ENCODE peak calls at places on chromosomes 7 and 10, in six cellular contexts. R is left ventricle myocardium inferior, F is GM13976, S is osteocyte, P is GM06990, T is kidney epithelial cell. D is an unnamed sample.

GRCh38 chr10:62744136-62744535 is 60.4 kb upstream of the ADO start:
- DNase-seq in R (no peak), F (no peak), S (no peak), P (no peak), T (no peak), D (no peak)

GRCh38 chr7:52273685-52274610 is 761.5 kb upstream of the POM121L12 start:
- DNase-seq in R (no peak), F (no peak), S (no peak), P (peak), T (no peak), D (no peak)

GRCh38 chr7:81183326-81183725 is 264.5 kb upstream of the SEMA3C start:
- DNase-seq in R (no peak), F (no peak), S (no peak), P (no peak), T (no peak), D (no peak)

GRCh38 chr10:97361050-97361901 is 26.7 kb upstream of the FRAT2 start:
- DNase-seq in R (no peak), F (no peak), S (no peak), P (no peak), T (no peak), D (no peak)

GRCh38 chr10:11270135-11270857 is 252.6 kb downstream of the CELF2 start:
- DNase-seq in R (peak), F (peak), S (peak), P (peak), T (peak), D (peak)

GRCh38 chr10:154348-154747 is 19.1 kb downstream of the ZMYND11 start:
- DNase-seq in R (no peak), F (no peak), S (no peak), P (no peak), T (no peak), D (no peak)

GRCh38 chr7:22943997-22944396 is 69.9 kb downstream of the HYCC1 start:
- DNase-seq in R (no peak), F (no peak), S (no peak), P (no peak), T (peak), D (no peak)

GRCh38 chr10:70742537-70743429 is 42.4 kb downstream of the TBATA start:
- DNase-seq in R (peak), F (no peak), S (no peak), P (no peak), T (no peak), D (no peak)

GRCh38 chr7:1134951-1135350 is 25.0 kb downstream of the ZFAND2A start:
- DNase-seq in R (no peak), F (no peak), S (no peak), P (no peak), T (no peak), D (no peak)

GRCh38 chr7:1131471-1132265 is 28.3 kb downstream of the ZFAND2A start:
- DNase-seq in R (no peak), F (no peak), S (no peak), P (no peak), T (no peak), D (no peak)

GRCh38 chr7:1127001-1127400 is 33.0 kb downstream of the ZFAND2A start:
- DNase-seq in R (no peak), F (no peak), S (no peak), P (no peak), T (no peak), D (no peak)

GRCh38 chr7:1129431-1129830 is 30.6 kb downstream of the ZFAND2A start:
- DNase-seq in R (no peak), F (no peak), S (no peak), P (no peak), T (no peak), D (no peak)

DNA sequence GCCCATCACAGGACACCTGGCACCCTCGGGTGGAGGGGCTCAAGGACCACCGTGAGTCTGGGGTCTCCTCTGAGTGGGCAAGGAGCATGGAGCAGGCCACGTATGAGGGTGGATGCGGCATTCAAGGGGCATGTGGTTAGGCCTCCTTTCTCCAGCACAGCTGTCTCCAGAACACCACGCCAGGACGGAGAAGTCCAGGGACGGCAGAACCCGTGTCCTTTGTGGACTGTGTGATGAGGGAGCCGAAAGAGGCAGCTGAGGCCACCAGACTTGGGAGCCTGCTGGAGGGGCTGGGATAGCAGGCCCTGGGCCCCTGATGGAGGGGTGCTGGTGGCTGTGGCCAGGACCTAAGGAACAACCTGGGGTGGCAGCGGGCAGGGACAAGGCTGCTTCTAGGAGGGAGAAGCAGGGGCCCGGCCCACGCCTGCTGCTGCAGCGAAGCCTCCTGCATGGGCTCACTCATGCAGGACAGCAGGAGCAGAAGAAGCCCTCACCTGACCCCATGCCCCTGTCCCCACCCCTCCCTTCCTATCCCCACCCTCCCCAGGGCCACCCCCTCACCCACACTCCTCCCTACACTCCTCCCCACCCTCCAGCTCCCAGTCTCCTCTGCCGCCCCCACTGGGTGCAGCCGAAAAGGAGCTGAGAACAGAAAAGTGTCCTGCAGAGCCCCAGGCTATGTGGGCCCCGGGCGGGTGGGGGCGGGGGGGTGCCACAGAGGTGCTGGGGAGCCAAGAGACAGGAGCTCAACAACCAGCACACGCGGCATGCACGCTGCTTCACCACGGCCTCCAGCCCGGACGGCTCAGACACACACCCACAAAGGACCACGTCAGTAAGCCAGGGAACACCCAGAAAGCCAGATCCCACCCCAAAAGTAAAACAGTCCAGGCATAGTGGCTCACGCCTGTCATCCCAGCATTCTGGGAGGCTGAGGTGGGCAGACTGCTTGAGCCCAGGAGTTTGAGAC is 29.7 kb downstream of the ZFAND2A start:
- DNase-seq in R (no peak), F (no peak), S (no peak), P (no peak), T (no peak), D (peak)
- TF ChIP-seq CTCF in R (no peak), F (no peak), S (no peak), P (no peak), T (no peak), D (no peak)

GRCh38 chr7:140643416-140643815 is 2.8 kb upstream of the DENND2A start:
- DNase-seq in R (no peak), F (no peak), S (no peak), P (no peak), T (no peak), D (no peak)

GRCh38 chr7:140640727-140641531 is at the start of gene DENND2A:
- DNase-seq in R (peak), F (peak), S (peak), P (peak), T (no peak), D (peak)

GRCh38 chr7:140641532-140642191 is 1.0 kb upstream of the DENND2A start:
- DNase-seq in R (no peak), F (no peak), S (no peak), P (no peak), T (no peak), D (no peak)

GRCh38 chr7:140646931-140647647 is 6.5 kb upstream of the DENND2A start:
- DNase-seq in R (no peak), F (peak), S (no peak), P (no peak), T (no peak), D (peak)

GRCh38 chr7:140645166-140645565 is 4.6 kb upstream of the DENND2A start:
- DNase-seq in R (no peak), F (no peak), S (no peak), P (no peak), T (no peak), D (no peak)
- TF ChIP-seq CTCF in R (peak), F (peak), S (peak), P (peak), T (peak), D (no peak)

DNA sequence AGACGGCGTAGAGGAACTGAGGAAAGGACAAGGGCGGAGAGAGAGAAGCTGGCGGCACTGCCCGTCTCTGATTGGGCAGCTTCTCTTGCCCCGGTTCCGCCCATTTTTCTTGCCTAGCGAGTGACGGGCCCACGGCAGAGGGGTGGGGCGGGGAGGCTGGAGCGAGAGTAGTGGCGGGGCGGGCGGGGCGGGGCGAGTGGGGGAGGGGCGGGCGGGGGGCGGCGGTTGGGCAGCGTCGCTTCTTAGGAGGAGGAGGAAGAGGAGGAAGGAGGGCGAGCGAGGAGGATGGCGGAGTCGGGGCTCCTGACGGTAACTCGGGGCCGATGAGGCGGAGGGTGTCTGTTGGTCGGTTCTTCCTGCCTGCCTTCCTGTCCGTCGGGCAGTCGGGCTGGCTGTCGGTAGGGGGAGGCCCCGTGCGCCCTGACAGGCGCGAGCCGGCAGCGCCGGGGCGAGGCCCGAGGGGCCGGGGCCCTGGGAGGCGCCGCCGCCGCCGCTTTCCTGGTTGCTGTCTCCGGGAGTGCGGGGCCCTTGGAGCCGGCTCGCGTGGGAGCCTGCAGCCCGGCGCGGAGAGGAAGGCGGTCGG is at the start of gene SHOC2:
- DNase-seq in R (peak), F (no peak), S (peak), P (no peak), T (no peak), D (peak)
- TF ChIP-seq CTCF in R (peak), F (no peak), S (peak), P (peak), T (peak), D (peak)

DNA sequence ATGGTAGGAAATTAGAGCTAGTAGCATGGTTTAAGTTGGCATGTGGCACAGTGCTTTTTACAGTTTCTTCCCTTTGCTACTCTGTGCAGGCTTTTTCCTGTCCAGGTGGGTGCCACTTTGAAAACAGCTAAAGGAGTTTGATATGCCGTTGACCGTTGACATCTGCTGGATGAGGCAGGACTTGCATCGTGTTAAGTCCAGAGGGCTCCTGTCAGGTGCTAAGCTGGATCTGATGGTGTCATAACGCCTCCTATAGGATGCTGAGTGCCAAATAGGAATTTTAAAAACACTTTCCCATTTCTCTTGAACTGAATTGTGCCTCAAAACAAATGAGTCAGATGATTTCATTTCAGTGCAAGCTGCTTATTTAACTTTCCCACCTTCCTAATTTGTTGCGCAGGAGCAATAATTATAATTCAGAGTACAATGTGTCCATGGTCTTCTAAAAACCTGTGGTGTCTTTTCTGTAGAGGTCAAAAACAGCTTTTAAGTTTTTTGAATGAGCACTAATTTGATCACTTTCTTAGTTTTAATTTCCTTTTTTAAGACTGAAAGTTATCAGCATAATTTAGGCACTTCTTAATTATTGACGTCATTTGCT is 178.3 kb downstream of the CDCA7L start:
- DNase-seq in R (no peak), F (peak), S (no peak), P (peak), T (peak), D (peak)
- TF ChIP-seq CTCF in R (peak), F (peak), S (peak), P (peak), T (peak), D (peak)

GRCh38 chr10:60367431-60367830 is 22.2 kb downstream of the ANK3 start:
- DNase-seq in R (no peak), F (no peak), S (no peak), P (no peak), T (no peak), D (no peak)

GRCh38 chr10:60369163-60369930 is 20.3 kb downstream of the ANK3 start:
- DNase-seq in R (no peak), F (no peak), S (no peak), P (no peak), T (no peak), D (no peak)

GRCh38 chr10:60362461-60362860 is 27.2 kb downstream of the ANK3 start:
- DNase-seq in R (no peak), F (no peak), S (no peak), P (no peak), T (no peak), D (no peak)

GRCh38 chr10:60363187-60363586 is 26.5 kb downstream of the ANK3 start:
- DNase-seq in R (no peak), F (no peak), S (no peak), P (no peak), T (no peak), D (no peak)

DNA sequence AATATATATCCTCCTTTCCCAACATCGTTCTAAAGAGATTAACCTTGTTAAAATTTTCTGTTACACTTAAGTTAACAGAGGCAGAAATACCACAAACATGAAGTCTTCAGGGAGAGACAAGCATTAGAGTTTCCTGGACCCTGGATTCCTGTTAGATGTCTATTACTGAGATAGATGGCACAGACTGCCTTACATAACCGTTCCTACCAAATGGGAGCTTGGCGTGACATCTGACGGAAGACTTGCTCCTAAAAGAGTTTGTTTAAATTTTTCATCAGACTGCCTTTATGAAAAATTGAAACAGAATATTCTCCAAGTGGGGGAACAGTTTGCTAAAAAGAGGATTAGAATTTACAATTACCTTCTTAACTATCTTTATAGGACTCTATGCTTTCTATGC is 22.7 kb downstream of the ANK3 start:
- DNase-seq in R (no peak), F (no peak), S (no peak), P (no peak), T (no peak), D (no peak)
- TF ChIP-seq CTCF in R (no peak), F (no peak), S (no peak), P (no peak), T (no peak), D (no peak)

GRCh38 chr7:2573747-2574146 is 15.0 kb downstream of the IQCE start:
- DNase-seq in R (no peak), F (no peak), S (no peak), P (no peak), T (no peak), D (no peak)
- TF ChIP-seq CTCF in R (no peak), F (no peak), S (no peak), P (no peak), T (no peak), D (no peak)

DNA sequence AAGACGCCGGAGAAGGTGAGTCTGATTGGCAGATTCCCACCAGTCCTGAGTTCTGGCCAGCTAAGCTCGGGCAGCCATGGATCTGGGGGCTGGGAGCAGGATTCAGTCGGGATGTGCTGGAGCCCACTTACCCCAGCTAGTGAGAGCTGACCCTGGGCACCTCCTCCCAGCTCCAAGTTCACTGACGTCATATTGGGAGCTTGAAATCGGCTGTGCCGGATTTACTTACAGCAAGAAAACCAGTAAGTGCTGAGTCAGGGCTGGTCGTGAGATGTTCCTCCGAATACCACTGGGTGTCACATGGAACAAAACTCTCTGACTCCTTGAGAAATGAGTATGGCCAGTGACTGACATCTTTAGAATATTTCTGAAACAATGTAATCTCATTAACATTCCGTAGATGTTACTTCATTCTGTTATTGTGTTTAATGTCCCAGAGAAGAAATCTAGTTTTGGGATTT is 621.2 kb downstream of the SDK1 start:
- DNase-seq in R (peak), F (no peak), S (no peak), P (no peak), T (peak), D (no peak)
- TF ChIP-seq CTCF in R (peak), F (no peak), S (peak), P (no peak), T (peak), D (no peak)

DNA sequence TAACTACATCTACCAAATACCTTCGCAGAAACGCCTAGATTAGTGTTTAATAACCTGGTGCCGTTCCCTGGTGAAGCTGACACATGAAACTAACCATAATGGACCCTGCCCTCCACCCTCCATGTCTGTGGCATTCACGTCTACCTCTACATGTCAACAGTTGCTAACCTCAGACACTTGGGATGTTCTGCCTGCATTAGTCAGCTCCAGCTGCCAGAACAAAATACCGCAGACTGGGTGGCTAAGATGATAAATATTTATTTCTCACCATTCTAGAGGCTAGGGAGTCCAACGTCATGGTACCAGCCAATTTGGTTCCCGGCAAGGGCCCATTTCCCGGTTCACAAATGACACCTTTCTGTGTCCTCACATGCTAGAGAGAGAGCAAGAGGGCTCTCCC is 118.5 kb upstream of the CHST15 start:
- DNase-seq in R (no peak), F (no peak), S (peak), P (no peak), T (no peak), D (no peak)
- TF ChIP-seq CTCF in R (no peak), F (no peak), S (no peak), P (no peak), T (no peak), D (no peak)

D was measured in GM10248.